ENCODE peak calls at places on chromosomes 7 and 10, in five cellular contexts. V, P, Z, D and B are unnamed samples.

GRCh38 chr7:155804897-155805825 is 7.1 kb downstream of the SHH start:
- DNase-seq in V (peak; percentile 65), P (peak; percentile 65), Z (peak; percentile 48), D (peak; percentile 59), B (peak; percentile 11)

GRCh38 chr10:4067552-4068254 is 282.7 kb upstream of the KLF6 start:
- DNase-seq in V (no peak), P (no peak), Z (no peak), D (no peak), B (no peak)

GRCh38 chr10:103758294-103758681 is 97.1 kb downstream of the SH3PXD2A start:
- DNase-seq in V (no peak), P (peak; percentile 86), Z (no peak), D (peak; percentile 86), B (no peak)

GRCh38 chr10:93068411-93069244 is 5.1 kb upstream of the CYP26A1 start:
- DNase-seq in V (peak; percentile 37), P (peak; percentile 54), Z (peak; percentile 24), D (peak; percentile 49), B (no peak)

GRCh38 chr10:119896937-119897336 is 4.4 kb downstream of the SEC23IP start:
- DNase-seq in V (no peak), P (no peak), Z (no peak), D (peak; percentile 50), B (peak; percentile 8)

GRCh38 chr7:105306160-105306784 is 82.4 kb downstream of the SRPK2 start:
- DNase-seq in V (no peak), P (no peak), Z (peak; percentile 22), D (peak; percentile 4), B (no peak)

GRCh38 chr7:46015107-46015868 is 94.2 kb upstream of the IGFBP3 start:
- DNase-seq in V (peak; percentile 96), P (peak; percentile 26), Z (no peak), D (no peak), B (no peak)

GRCh38 chr7:73700070-73700423 is 16.6 kb downstream of the BUD23 start:
- DNase-seq in V (no peak), P (no peak), Z (no peak), D (no peak), B (no peak)

GRCh38 chr10:69360485-69361302 is 56.0 kb downstream of the TACR2 start:
- DNase-seq in V (no peak), P (peak; percentile 93), Z (peak; percentile 20), D (peak; percentile 94), B (no peak)